ENCODE peak calls at places on chromosomes 6 and 20, in eight cellular contexts. F is psoas muscle, Y is A673, J is GM06990, B is cardiac fibroblast, T is neural progenitor cell, A is fibroblast of villous mesenchyme, I is heart left ventricle. V is an unnamed sample.

GRCh38 chr6:76465410-76465809 is 392.9 kb upstream of the IMPG1 start:
- DNase-seq in F (no peak), Y (no peak), J (no peak), B (no peak), T (no peak), A (no peak), I (no peak), V (no peak)

GRCh38 chr6:75600694-75601265 is 900 bp upstream of the SENP6 start:
- DNase-seq in F (no peak), Y (peak), J (no peak), B (no peak), T (no peak), A (no peak), I (no peak), V (peak)

GRCh38 chr20:2822073-2822472 is 5.9 kb downstream of the TMEM239 start:
- DNase-seq in F (no peak), Y (no peak), J (no peak), B (no peak), T (peak), A (peak), I (no peak), V (peak)

GRCh38 chr6:8481727-8482126 is 46.4 kb upstream of the SLC35B3 start:
- DNase-seq in F (no peak), Y (peak), J (no peak), B (peak), T (peak), A (no peak), I (no peak), V (peak)

GRCh38 chr20:51812861-51813260 is 10.5 kb upstream of the SALL4 start:
- DNase-seq in F (no peak), Y (no peak), J (no peak), B (no peak), T (no peak), A (no peak), I (no peak), V (no peak)

GRCh38 chr6:152828431-152828830 is 77.8 kb downstream of the VIP start:
- DNase-seq in F (no peak), Y (no peak), J (no peak), B (no peak), T (no peak), A (no peak), I (no peak), V (no peak)

GRCh38 chr6:135812085-135812526 is 39.4 kb upstream of the PDE7B start:
- DNase-seq in F (peak), Y (no peak), J (no peak), B (peak), T (no peak), A (peak), I (peak), V (peak)

GRCh38 chr20:36585410-36586125 is 12.2 kb downstream of the TGIF2 start:
- DNase-seq in F (no peak), Y (peak), J (no peak), B (peak), T (peak), A (peak), I (no peak), V (peak)

GRCh38 chr20:63082939-63083735 is 76.4 kb upstream of the BHLHE23 start:
- DNase-seq in F (peak), Y (no peak), J (no peak), B (no peak), T (no peak), A (no peak), I (peak), V (no peak)

DNA sequence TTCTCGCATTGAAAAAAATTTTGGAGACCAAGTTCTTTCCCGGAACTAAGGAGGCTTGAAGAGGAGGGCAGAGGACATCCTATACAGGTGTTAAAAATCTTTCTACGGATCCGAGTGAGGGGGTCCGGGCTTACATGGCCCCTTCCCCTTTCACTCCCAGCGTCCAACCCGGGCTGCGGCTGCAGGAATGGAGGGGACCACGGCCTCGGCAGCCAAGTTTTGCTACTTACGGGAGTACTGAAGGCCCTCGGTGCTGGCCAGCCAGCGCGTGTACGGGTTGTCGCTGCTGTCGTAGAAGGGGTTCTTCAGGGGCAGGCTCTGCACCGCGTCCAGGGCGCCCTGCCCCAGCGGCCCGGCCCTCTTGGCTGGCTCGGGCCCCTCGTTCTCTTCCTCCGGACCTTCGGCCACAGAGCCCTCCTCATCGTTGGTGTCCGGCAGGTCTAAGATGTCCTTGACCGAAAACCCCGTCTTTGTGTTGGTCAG is 642 bp downstream of the NKX2-2 start:
- DNase-seq in F (no peak), Y (peak), J (no peak), B (no peak), T (peak), A (no peak), I (no peak), V (no peak)
- H3K4me3 ChIP-seq in F (peak), Y (peak), J (no peak), B (no peak), T (no peak), A (no peak), I (no peak), V (no peak)

DNA sequence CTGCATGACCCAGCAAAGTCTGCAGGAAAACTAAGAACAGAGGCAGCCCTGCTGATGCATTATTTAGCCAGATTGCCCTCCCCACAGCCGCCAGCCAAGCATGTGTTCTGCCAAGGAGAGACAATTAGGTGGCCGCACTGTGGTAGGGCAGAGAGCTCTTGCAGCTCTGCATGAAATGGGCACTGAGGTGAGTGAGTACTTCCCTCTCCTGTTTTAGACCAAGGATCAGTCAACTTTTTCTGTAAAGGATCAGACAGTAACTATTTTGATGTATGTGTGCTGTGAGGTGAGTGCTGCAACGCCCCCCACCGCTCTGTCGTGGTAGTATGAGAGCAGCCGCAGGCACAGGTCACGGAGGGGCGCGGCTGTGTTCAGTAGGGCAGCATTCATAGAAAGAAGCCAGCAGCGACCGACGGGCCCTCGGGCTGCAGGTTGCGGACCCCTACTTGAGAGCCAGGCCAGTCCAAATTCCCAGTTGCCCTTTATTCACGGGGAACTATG is 23.8 kb upstream of the FAM50B start:
- DNase-seq in F (peak), Y (no peak), J (no peak), B (peak), T (peak), A (peak), I (peak), V (peak)
- TF ChIP-seq CTCF in F (peak), Y (no peak), J (no peak), B (peak), T (peak), A (peak), I (peak), V (peak)

GRCh38 chr6:170261643-170262480 is 29.0 kb downstream of the DLL1 start:
- DNase-seq in F (no peak), Y (no peak), J (no peak), B (no peak), T (no peak), A (no peak), I (peak), V (no peak)
- H3K4me3 ChIP-seq in F (no peak), Y (no peak), J (no peak), B (no peak), T (no peak), A (no peak), I (no peak), V (no peak)

DNA sequence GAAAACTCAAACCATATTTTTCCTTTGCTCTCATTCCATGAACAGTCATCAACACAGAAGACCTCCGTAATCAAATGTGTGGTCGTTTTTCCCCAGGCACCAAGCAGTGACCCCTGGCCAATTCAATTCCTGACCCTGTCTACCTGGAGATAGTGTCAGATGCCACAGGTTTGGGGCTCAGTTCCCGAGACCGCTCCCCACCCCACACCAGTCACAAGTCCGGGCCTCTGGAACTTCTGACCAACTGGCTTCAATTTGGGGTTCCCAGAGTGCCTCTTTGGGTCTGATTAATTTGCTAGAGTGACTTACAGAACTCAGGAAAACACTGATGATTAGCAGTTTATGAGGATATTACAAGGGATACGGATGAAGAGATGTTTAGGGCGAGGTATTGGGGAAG is 6.0 kb downstream of the IGF2R start:
- DNase-seq in F (no peak), Y (no peak), J (no peak), B (no peak), T (no peak), A (no peak), I (no peak), V (no peak)
- TF ChIP-seq CTCF in F (no peak), Y (no peak), J (no peak), B (no peak), T (no peak), A (no peak), I (no peak), V (no peak)

DNA sequence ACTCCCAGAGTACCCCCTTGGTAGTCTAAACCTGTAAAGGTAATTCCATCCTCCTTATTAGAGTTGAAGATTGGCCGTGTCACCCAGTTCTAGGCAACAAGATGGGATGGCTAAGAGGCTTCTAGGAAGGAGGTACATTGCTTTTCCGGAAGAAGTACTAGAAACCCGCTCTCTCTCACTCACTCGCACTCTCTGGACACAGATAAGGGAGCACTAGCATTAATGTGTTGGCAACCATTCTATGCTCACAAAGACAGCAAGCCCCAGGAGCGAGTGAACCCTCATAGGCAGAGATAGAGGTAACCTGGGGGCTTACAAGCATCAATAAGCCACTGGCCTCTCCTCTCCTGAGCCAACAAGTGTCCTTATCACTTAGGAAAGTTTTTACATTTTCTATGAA is 503.2 kb upstream of the JARID2 start:
- DNase-seq in F (no peak), Y (no peak), J (no peak), B (no peak), T (no peak), A (no peak), I (no peak), V (no peak)
- H3K4me3 ChIP-seq in F (no peak), Y (no peak), J (no peak), B (no peak), T (no peak), A (no peak), I (no peak), V (no peak)

GRCh38 chr6:14002176-14002947 is 77.6 kb downstream of the RNF182 start:
- DNase-seq in F (no peak), Y (no peak), J (no peak), B (no peak), T (no peak), A (no peak), I (no peak), V (no peak)
- TF ChIP-seq CTCF in F (no peak), Y (peak), J (no peak), B (no peak), T (no peak), A (no peak), I (no peak), V (no peak)

V was measured in fibroblast of mammary gland.